ENCODE peak calls at places on chromosomes 7 and 10, in five cellular contexts. O, G, T, U and W are unnamed samples.

GRCh38 chr10:88874271-88874670 is 5.8 kb upstream of the STAMBPL1 start:
- DNase-seq in O (no peak), G (no peak), T (no peak), U (no peak), W (no peak)

GRCh38 chr10:49139000-49139865 is 5.4 kb upstream of the FAM170B start:
- DNase-seq in O (no peak), G (no peak), T (no peak), U (no peak), W (peak; percentile 33)

GRCh38 chr10:6068422-6068821 is 6.3 kb upstream of the IL2RA start:
- DNase-seq in O (no peak), G (no peak), T (no peak), U (no peak), W (no peak)

GRCh38 chr7:18290865-18291264 is 204.7 kb upstream of the HDAC9 start:
- DNase-seq in O (no peak), G (no peak), T (no peak), U (no peak), W (no peak)

GRCh38 chr7:114084381-114085312 is 165.8 kb upstream of the PPP1R3A start:
- DNase-seq in O (peak; percentile 80), G (peak; percentile 67), T (peak; percentile 84), U (peak; percentile 78), W (peak; percentile 75)

GRCh38 chr7:2732959-2733584 is 45.1 kb downstream of the AMZ1 start:
- DNase-seq in O (peak; percentile 69), G (no peak), T (no peak), U (peak; percentile 46), W (no peak)

GRCh38 chr7:134448359-134449229 is 10.3 kb downstream of the AKR1B1 start:
- DNase-seq in O (no peak), G (no peak), T (no peak), U (no peak), W (no peak)

GRCh38 chr10:124366825-124367224 is 51.9 kb downstream of the OAT start:
- DNase-seq in O (no peak), G (no peak), T (no peak), U (no peak), W (no peak)

GRCh38 chr10:122521011-122521410 is 39.5 kb upstream of the DMBT1 start:
- DNase-seq in O (no peak), G (no peak), T (no peak), U (no peak), W (no peak)

GRCh38 chr10:48455392-48456151 is 149.1 kb downstream of the MAPK8 start:
- DNase-seq in O (peak; percentile 58), G (no peak), T (peak; percentile 62), U (peak; percentile 11), W (peak; percentile 79)

GRCh38 chr10:44402465-44403205 is 17.7 kb upstream of the CXCL12 start:
- DNase-seq in O (no peak), G (no peak), T (no peak), U (no peak), W (no peak)

GRCh38 chr7:151917791-151918311 is 38.4 kb upstream of the GALNTL5 start:
- DNase-seq in O (no peak), G (no peak), T (no peak), U (peak; percentile 84), W (no peak)

DNA sequence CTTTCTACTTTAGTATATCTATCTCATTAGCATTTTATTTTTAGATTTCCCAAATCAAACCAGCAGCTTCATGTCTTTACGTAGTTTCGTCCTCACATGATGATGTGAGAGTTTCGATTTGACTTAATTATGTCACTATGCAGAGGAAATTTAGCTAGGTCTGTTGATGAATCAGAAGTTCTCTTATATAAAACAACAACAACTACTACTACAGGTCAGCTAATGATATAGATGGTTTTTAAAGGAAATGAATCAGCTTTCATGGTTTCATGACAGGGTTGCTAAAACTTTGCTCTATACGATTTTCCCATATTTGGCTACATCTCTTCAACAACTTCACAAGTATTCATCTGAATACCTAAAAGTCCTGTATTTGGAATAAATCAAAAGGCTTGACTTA is 28.6 kb downstream of the JAZF1 start:
- DNase-seq in O (no peak), G (no peak), T (no peak), U (no peak), W (no peak)
- H3K4me1 ChIP-seq in O (no peaks in the 10 kb centered on the region), G (peaks cover 46% of the 10 kb centered on the region), T (peaks cover 2% of the 10 kb centered on the region), U (no peaks in the 10 kb centered on the region), W (no peaks in the 10 kb centered on the region)

GRCh38 chr10:108249940-108250339 is 1085.4 kb upstream of the SORCS1 start:
- DNase-seq in O (no peak), G (no peak), T (no peak), U (no peak), W (peak; percentile 11)
- H3K9me3 ChIP-seq in O (no peaks in the 10 kb centered on the region), G (peaks cover 4% of the 10 kb centered on the region), T (peaks cover 4% of the 10 kb centered on the region), U (no peaks in the 10 kb centered on the region), W (peaks cover 9% of the 10 kb centered on the region)

DNA sequence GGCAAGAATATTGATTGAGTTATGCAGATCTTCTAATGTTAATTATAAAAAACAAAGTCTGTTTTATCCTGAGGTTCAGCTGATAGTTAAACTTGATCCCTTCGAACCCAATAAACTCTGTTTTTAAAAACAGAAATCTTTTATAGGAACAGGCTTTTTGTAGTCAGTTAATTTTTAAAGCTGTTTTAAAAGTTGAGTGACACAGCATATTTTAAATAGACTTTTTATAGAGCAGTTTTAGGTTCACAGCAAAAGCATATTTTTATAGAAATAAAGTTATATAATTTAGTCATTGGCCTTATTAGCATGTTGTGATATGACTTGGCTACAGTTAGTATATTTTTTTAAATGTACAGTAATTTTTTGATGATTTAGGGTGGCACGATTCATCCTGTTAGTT is 11.1 kb downstream of the FOXK1 start:
- DNase-seq in O (no peak), G (no peak), T (no peak), U (no peak), W (no peak)
- H3K4me1 ChIP-seq in O (peaks cover 14% of the 10 kb centered on the region), G (peaks cover 5% of the 10 kb centered on the region), T (peaks cover 3% of the 10 kb centered on the region), U (no peaks in the 10 kb centered on the region), W (no peaks in the 10 kb centered on the region)

GRCh38 chr10:77806511-77807157 is 119.9 kb downstream of the DLG5 start:
- DNase-seq in O (peak; percentile 33), G (no peak), T (peak; percentile 66), U (no peak), W (no peak)
- H3K9me3 ChIP-seq in O (no peaks in the 10 kb centered on the region), G (no peaks in the 10 kb centered on the region), T (no peaks in the 10 kb centered on the region), U (no peaks in the 10 kb centered on the region), W (no peaks in the 10 kb centered on the region)

DNA sequence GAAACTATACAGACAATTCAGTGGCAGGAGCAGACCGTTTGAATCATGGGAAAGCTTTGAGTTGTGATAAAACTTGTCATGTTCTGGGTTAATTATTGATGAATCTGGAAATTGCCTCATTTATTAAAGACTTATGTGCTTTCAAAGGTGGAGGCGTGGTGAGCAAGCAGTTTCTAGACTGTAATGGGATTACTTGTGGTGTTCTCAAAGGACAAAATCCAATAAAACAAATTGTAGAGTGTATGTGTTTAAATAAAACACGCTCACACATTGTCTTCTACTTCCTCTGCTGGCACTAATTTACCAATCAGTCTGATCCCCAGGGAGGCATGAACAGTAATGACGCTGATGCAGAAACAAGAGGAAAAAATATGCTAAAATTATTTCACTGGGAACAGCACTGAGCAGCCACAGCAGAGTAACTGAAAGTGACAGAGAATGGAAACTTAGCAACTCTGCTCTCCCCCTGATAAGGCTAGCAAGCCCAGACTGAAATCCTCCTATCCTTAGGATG is 25.0 kb downstream of the PARD3 start:
- DNase-seq in O (no peak), G (peak; percentile 42), T (no peak), U (peak; percentile 40), W (no peak)
- H3K4me1 ChIP-seq in O (peaks cover 18% of the 10 kb centered on the region), G (peaks cover 53% of the 10 kb centered on the region), T (no peaks in the 10 kb centered on the region), U (no peaks in the 10 kb centered on the region), W (peaks cover 17% of the 10 kb centered on the region)

GRCh38 chr7:145105561-145105960 is 269.7 kb upstream of the TPK1 start:
- DNase-seq in O (no peak), G (no peak), T (no peak), U (no peak), W (peak; percentile 35)

GRCh38 chr7:145106001-145106400 is 270.1 kb upstream of the TPK1 start:
- DNase-seq in O (no peak), G (no peak), T (no peak), U (no peak), W (peak; percentile 71)

DNA sequence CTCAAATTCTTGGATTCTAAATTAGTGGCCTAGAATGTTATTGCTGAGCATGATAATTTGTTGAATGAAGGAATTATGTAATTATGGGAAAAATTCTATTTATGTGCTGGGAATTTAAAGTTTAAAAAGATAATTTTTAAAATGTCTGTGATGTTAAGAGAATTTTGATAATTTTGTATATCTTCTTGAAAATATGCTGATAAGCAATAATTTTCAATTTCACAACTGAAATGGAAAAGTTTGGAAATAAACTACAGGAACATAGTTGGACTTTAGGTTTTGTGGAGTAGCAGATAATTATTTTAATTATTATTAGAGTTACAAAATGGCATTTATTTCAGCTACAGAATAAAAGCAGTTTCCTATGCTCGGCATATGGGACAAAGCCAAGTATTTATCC is 268.5 kb upstream of the TPK1 start:
- DNase-seq in O (no peak), G (no peak), T (no peak), U (no peak), W (no peak)
- H3K9me3 ChIP-seq in O (no peaks in the 10 kb centered on the region), G (no peaks in the 10 kb centered on the region), T (no peaks in the 10 kb centered on the region), U (no peaks in the 10 kb centered on the region), W (no peaks in the 10 kb centered on the region)